ENCODE peak calls at places on chromosome 3, in four cellular contexts. J is fibroblast of pulmonary artery; M is kidney; T is activated gamma-delta T cell treated with anti-CD3 and anti-CD28 coated beads, Interleukin-2, amount 50 U/mL, for 16 hours. O is an unnamed sample.

GRCh38 chr3:171258316-171258715 is 201.9 kb downstream of the TNIK start:
- DNase-seq in J (no peak), M (no peak), T (no peak), O (no peak)

GRCh38 chr3:159911011-159911663 is 77.5 kb upstream of the IL12A start:
- DNase-seq in J (no peak), M (no peak), T (no peak), O (no peak)

GRCh38 chr3:187197255-187197654 is at the start of gene RTP1:
- DNase-seq in J (no peak), M (no peak), T (no peak), O (no peak)

GRCh38 chr3:15051531-15051930 is 13.6 kb downstream of the MRPS25 start:
- DNase-seq in J (peak), M (no peak), T (peak), O (no peak)

GRCh38 chr3:141255864-141256263 is 24.2 kb downstream of the PXYLP1 start:
- DNase-seq in J (peak), M (no peak), T (no peak), O (no peak)

GRCh38 chr3:64134882-64135281 is 90.4 kb downstream of the PRICKLE2 start:
- DNase-seq in J (no peak), M (no peak), T (no peak), O (no peak)

GRCh38 chr3:182500294-182500693 is 293.0 kb upstream of the ATP11B start:
- DNase-seq in J (no peak), M (no peak), T (no peak), O (no peak)

GRCh38 chr3:107619549-107619948 is 96.8 kb downstream of the BBX start:
- DNase-seq in J (no peak), M (no peak), T (no peak), O (no peak)

GRCh38 chr3:22117751-22118346 is 366.8 kb upstream of the ZNF385D start:
- DNase-seq in J (peak), M (no peak), T (no peak), O (no peak)

GRCh38 chr3:130504701-130505100 is 12.3 kb upstream of the COL6A6 start:
- DNase-seq in J (no peak), M (no peak), T (no peak), O (no peak)

GRCh38 chr3:194503101-194503531 is 16.3 kb upstream of the ATP13A3 start:
- DNase-seq in J (no peak), M (no peak), T (no peak), O (no peak)

GRCh38 chr3:39529551-39529950 is 62.1 kb downstream of the MOBP start:
- DNase-seq in J (no peak), M (no peak), T (no peak), O (no peak)

GRCh38 chr3:172513488-172513887 is 9.7 kb downstream of the TNFSF10 start:
- DNase-seq in J (peak), M (no peak), T (no peak), O (no peak)

GRCh38 chr3:67653425-67654098 is 850 bp downstream of the SUCLG2 start:
- DNase-seq in J (no peak), M (no peak), T (no peak), O (no peak)

GRCh38 chr3:25906132-25906906 is 116.4 kb downstream of the OXSM start:
- DNase-seq in J (no peak), M (no peak), T (no peak), O (no peak)

GRCh38 chr3:20564966-20565365 is 379.0 kb upstream of the SGO1 start:
- DNase-seq in J (no peak), M (no peak), T (no peak), O (no peak)

GRCh38 chr3:48999085-48999858 is 7.9 kb upstream of the WDR6 start:
- DNase-seq in J (no peak), M (no peak), T (no peak), O (no peak)

GRCh38 chr3:12946661-12947316 is 105.4 kb upstream of the RPL32 start:
- DNase-seq in J (no peak), M (no peak), T (no peak), O (no peak)

O was measured in NK-92 treated with Interleukin-12 subunit alpha and Interleukin-12 subunit beta, amount 100 ng/mL, for 24 hours.